ENCODE peak calls at places on chromosomes 12 and 14, in four cellular contexts. O is activated CD8-positive, alpha-beta memory T cell treated with anti-CD3 and anti-CD28 coated beads, Interleukin-2, amount 10 ng/mL, durations not matched to agents 7 days and 5 days; B is mucosa of descending colon; N is T-cell. C is an unnamed sample.

GRCh38 chr12:46233985-46234384 is 34.9 kb downstream of the SLC38A1 start:
- ATAC-seq in N (no peak), O (no peak), B (no peak), C (no peak)

GRCh38 chr12:96241484-96242256 is 47.5 kb downstream of the ELK3 start:
- ATAC-seq in O (peak), N (peak), B (peak), C (no peak)

GRCh38 chr14:92861856-92862807 is 60.8 kb upstream of the CHGA start:
- ATAC-seq in B (no peak), N (no peak), O (no peak), C (no peak)

GRCh38 chr12:122190842-122191668 is 8.1 kb downstream of the LRRC43 start:
- ATAC-seq in O (peak), N (peak), B (peak), C (peak)

GRCh38 chr12:70068743-70069142 is 174.5 kb upstream of the CNOT2 start:
- ATAC-seq in B (no peak), N (no peak), O (no peak), C (peak)

GRCh38 chr14:60217713-60218112 is 31.3 kb upstream of the PPM1A start:
- ATAC-seq in B (no peak), O (no peak), N (no peak), C (no peak)

GRCh38 chr14:100883789-100884101 is 19.8 kb downstream of the RTL1 start:
- ATAC-seq in O (no peak), N (no peak), B (no peak), C (no peak)

GRCh38 chr12:442235-442884 is 17.4 kb upstream of the B4GALNT3 start:
- ATAC-seq in O (no peak), N (no peak), B (peak), C (no peak)

GRCh38 chr14:104214819-104215218 is 76.4 kb downstream of the KIF26A start:
- ATAC-seq in N (no peak), O (no peak), B (no peak), C (no peak)

GRCh38 chr12:26473291-26473690 is 277.9 kb downstream of the SSPN start:
- ATAC-seq in N (no peak), B (peak), O (no peak), C (peak)

GRCh38 chr12:13504736-13505135 is 308.2 kb downstream of the EMP1 start:
- ATAC-seq in O (no peak), B (no peak), N (no peak), C (peak)

GRCh38 chr14:95127531-95127911 is 29.8 kb downstream of the DICER1 start:
- ATAC-seq in B (no peak), N (no peak), O (no peak), C (no peak)

GRCh38 chr12:110335481-110336045 is 54.5 kb downstream of the ATP2A2 start:
- ATAC-seq in B (no peak), O (no peak), N (no peak), C (no peak)

GRCh38 chr12:52686063-52686462 is 5.9 kb upstream of the KRT1 start:
- ATAC-seq in B (peak), N (no peak), O (no peak), C (no peak)

GRCh38 chr12:110502449-110502738 is 263 bp downstream of the RAD9B start:
- ATAC-seq in N (peak), B (no peak), O (peak), C (peak)

GRCh38 chr12:54463484-54463883 is 9.9 kb downstream of the GTSF1 start:
- ATAC-seq in N (no peak), O (no peak), B (no peak), C (no peak)

GRCh38 chr14:63745858-63746425 is 18.1 kb upstream of the SGPP1 start:
- ATAC-seq in B (peak), N (peak), O (peak), C (peak)

GRCh38 chr12:107352347-107353081 is 259.2 kb upstream of the CRY1 start:
- ATAC-seq in O (peak), N (peak), B (no peak), C (no peak)

GRCh38 chr12:2501464-2502181 is 293.1 kb upstream of the FKBP4 start:
- ATAC-seq in N (no peak), B (no peak), O (no peak), C (no peak)

GRCh38 chr12:110669193-110669502 is 19.8 kb downstream of the HVCN1 start:
- ATAC-seq in N (peak), O (no peak), B (peak), C (peak)

GRCh38 chr12:29690728-29691127 is 93.0 kb downstream of the TMTC1 start:
- ATAC-seq in N (no peak), B (no peak), O (no peak), C (no peak)

GRCh38 chr12:2641209-2641608 is 153.6 kb upstream of the FKBP4 start:
- ATAC-seq in O (no peak), N (no peak), B (no peak), C (no peak)

GRCh38 chr14:82488473-82488872 is 954.8 kb upstream of the SEL1L start:
- ATAC-seq in O (no peak), N (no peak), B (no peak), C (no peak)

GRCh38 chr14:56243110-56243509 is 124.9 kb downstream of the PELI2 start:
- ATAC-seq in B (no peak), N (no peak), O (no peak), C (no peak)

GRCh38 chr12:82089369-82090121 is 268.6 kb downstream of the CCDC59 start:
- ATAC-seq in B (no peak), O (no peak), N (no peak), C (no peak)

GRCh38 chr12:117091758-117092510 is 7.3 kb downstream of the TESC start:
- ATAC-seq in N (no peak), O (no peak), B (no peak), C (no peak)

GRCh38 chr14:106564058-106564643 is 1037.8 kb downstream of the TMEM121 start:
- ATAC-seq in O (peak), N (peak), B (peak), C (peak)

GRCh38 chr12:15893260-15893659 is 11.1 kb downstream of the STRAP start:
- ATAC-seq in N (no peak), O (no peak), B (no peak), C (no peak)

GRCh38 chr14:24483604-24484252 is 24.3 kb downstream of the CMA1 start:
- ATAC-seq in N (peak), O (peak), B (peak), C (peak)

GRCh38 chr12:581746-582145 is 81.5 kb downstream of the NINJ2 start:
- ATAC-seq in O (no peak), B (no peak), N (no peak), C (no peak)